ENCODE peak calls at places on chromosomes 11 and 22, in seven cellular contexts. Z is GM12878, N is SK-N-SH, X is H1, K is HCT116, A is HepG2, S is K562. E is an unnamed sample.

GRCh38 chr22:50398698-50399648 is 55.8 kb downstream of the PPP6R2 start:
- DNase-seq in Z (no peak), N (no peak), X (no peak), K (no peak), A (no peak), S (no peak), E (peak)

GRCh38 chr11:13368041-13368446 is 90.5 kb downstream of the BMAL1 start:
- DNase-seq in Z (no peak), N (no peak), X (no peak), K (no peak), A (peak), S (no peak), E (peak)

GRCh38 chr11:10743354-10744035 is 7.6 kb upstream of the CTR9 start:
- DNase-seq in Z (no peak), N (no peak), X (no peak), K (no peak), A (no peak), S (no peak), E (no peak)

GRCh38 chr22:45680932-45681700 is 9.5 kb downstream of the ATXN10 start:
- DNase-seq in Z (no peak), N (no peak), X (no peak), K (no peak), A (no peak), S (no peak), E (no peak)

GRCh38 chr11:84871116-84871515 is 756.0 kb downstream of the DLG2 start:
- DNase-seq in Z (no peak), N (no peak), X (no peak), K (no peak), A (no peak), S (no peak), E (no peak)

GRCh38 chr11:46308632-46309419 is 31.4 kb downstream of the CREB3L1 start:
- DNase-seq in Z (no peak), N (peak), X (peak), K (peak), A (peak), S (peak), E (peak)

GRCh38 chr11:12587333-12587997 is 86.8 kb upstream of the TEAD1 start:
- DNase-seq in Z (no peak), N (no peak), X (no peak), K (no peak), A (no peak), S (no peak), E (peak)

GRCh38 chr22:45934659-45935341 is 42.2 kb downstream of the WNT7B start:
- DNase-seq in Z (no peak), N (peak), X (no peak), K (peak), A (peak), S (no peak), E (no peak)

GRCh38 chr22:32331918-32332725 is 25.5 kb upstream of the RFPL3 start:
- DNase-seq in Z (no peak), N (no peak), X (no peak), K (no peak), A (no peak), S (no peak), E (no peak)

GRCh38 chr22:41478891-41479521 is 10.1 kb downstream of the ACO2 start:
- DNase-seq in Z (peak), N (no peak), X (no peak), K (no peak), A (no peak), S (no peak), E (no peak)

GRCh38 chr11:119316729-119317591 is at the start of gene MCAM:
- DNase-seq in Z (no peak), N (peak), X (no peak), K (no peak), A (peak), S (peak), E (no peak)

GRCh38 chr22:45336971-45337431 is 27.3 kb downstream of the FAM118A start:
- DNase-seq in Z (no peak), N (no peak), X (no peak), K (no peak), A (no peak), S (no peak), E (no peak)

GRCh38 chr11:119484741-119485605 is 62.0 kb upstream of the THY1 start:
- DNase-seq in Z (no peak), N (no peak), X (no peak), K (no peak), A (no peak), S (peak), E (no peak)

GRCh38 chr22:19143967-19144400 is 467 bp downstream of the ESS2 start:
- DNase-seq in Z (no peak), N (no peak), X (no peak), K (no peak), A (no peak), S (peak), E (no peak)

GRCh38 chr22:38986629-38987028 is 4.5 kb downstream of the APOBEC3B start:
- DNase-seq in Z (no peak), N (no peak), X (no peak), K (no peak), A (no peak), S (no peak), E (no peak)

GRCh38 chr22:38987171-38987895 is 5.2 kb downstream of the APOBEC3B start:
- DNase-seq in Z (no peak), N (no peak), X (no peak), K (no peak), A (no peak), S (no peak), E (no peak)

GRCh38 chr22:38984224-38984623 is 2.1 kb downstream of the APOBEC3B start:
- DNase-seq in Z (no peak), N (no peak), X (no peak), K (no peak), A (no peak), S (no peak), E (no peak)

DNA sequence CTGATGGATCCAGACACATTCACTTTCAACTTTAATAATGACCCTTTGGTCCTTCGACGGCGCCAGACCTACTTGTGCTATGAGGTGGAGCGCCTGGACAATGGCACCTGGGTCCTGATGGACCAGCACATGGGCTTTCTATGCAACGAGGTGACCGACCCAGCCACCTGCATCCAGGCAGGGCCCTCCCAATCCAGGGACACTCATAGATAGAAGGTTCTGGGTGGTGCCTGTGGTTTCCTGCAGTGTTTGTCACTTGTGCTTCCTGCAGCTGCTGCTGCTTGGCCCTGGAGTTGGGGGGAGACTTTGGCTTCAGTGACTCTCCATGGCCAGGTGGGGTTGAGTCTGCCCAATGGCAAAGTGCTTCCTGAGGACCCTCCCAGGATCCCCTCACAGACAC is 7.3 kb downstream of the APOBEC3B start:
- DNase-seq in Z (no peak), N (no peak), X (no peak), K (no peak), A (no peak), S (no peak), E (no peak)
- TF ChIP-seq JUND in Z (no peak), N (no peak), X (no peak), K (no peak), A (no peak), S (no peak), E (no peak)

DNA sequence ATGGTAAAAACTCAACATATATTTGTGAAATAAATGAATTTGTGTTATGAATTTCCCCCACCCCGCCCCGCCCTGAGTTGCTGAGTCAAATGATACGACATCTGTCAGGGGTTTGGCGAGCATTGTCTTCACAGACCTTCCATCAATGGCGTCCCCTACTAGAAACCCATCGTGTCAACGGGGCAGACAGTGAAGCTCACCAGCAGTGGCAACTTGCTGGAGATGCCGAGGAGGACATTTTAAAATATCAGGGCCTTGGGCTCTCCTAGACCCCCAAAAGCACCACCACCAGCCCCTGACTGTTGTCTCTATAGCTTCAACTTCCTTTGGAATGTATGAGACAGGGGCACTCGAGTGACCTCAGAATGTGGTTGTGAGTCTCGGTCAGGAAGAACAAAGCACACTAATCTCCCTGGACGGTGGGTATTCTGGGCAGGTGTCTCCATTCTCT is 776 bp upstream of the NXF1 start:
- DNase-seq in Z (no peak), N (peak), X (no peak), K (no peak), A (no peak), S (peak), E (no peak)
- TF ChIP-seq JUND in Z (no peak), N (no peak), X (no peak), K (no peak), A (no peak), S (no peak), E (no peak)

GRCh38 chr11:8566613-8567210 is 27.3 kb downstream of the STK33 start:
- DNase-seq in Z (peak), N (peak), X (no peak), K (peak), A (peak), S (peak), E (peak)
- TF ChIP-seq JUND in Z (no peak), N (no peak), X (no peak), K (no peak), A (no peak), S (no peak), E (no peak)

DNA sequence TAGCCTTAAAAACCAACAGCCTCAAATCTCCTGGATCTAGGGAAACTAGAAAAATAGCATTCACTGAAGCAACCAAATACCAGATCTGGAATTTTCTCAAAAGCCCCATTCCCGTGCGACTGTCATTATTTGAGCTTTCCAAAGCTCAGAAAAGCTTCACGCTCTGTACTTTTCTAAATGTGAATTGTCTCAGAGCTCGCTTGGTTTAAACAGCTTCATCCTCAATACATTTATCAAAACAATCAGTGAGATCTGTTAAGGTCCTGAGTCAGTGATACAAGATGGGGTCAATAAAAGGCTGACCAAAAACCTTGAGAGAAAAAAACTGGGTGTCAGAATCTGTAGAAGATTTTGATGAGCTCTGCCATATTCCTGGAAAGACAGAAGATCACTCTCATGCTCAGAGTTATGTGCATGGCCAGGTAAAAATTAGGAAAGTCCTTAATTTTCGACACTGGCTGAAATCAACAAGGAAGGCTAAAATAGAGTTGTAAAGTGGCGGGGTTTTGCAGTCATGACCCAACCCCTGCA is 60.2 kb upstream of the VPREB1 start:
- DNase-seq in Z (no peak), N (no peak), X (no peak), K (no peak), A (no peak), S (no peak), E (no peak)
- TF ChIP-seq JUND in Z (no peak), N (no peak), X (no peak), K (no peak), A (no peak), S (no peak), E (no peak)

DNA sequence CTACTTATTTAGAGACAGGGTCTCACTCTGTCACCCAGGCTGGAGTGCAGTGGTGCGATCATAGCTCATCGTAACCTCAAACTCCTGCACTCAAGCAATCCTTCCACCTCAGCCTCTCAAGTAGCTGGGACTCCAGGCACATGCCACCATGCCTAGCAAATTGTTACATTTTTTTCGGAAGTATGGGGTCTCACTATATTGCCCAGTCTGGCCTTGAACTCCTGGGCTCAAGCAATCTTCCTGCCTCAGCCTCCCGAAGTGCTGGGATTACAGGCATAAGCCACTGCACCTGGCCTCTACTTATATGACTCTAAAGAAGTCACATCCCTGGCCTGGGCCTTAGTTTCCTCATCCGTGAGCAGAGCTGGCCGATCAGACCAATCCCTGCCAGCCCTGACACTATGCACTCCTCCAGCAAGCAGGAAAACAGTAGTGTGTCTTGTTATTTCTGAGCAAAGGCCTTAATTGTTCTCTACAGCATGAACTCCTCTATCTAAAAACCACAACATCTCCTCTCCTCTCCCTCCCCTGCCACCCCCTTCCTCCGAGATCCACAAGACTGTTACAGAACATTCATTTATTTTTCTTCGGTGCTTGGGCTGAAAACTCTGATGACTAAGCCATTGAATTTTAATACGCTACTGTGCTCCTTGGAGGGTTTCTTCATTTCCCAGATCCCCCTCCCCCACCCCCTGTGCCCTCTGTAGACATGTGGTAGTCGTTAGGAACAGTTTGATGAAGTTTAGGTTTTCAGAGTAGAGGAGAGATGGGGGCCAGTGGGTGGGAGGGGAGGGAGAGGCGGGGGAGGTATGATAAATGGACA is 91.5 kb downstream of the ABTB2 start:
- DNase-seq in Z (no peak), N (no peak), X (no peak), K (no peak), A (no peak), S (no peak), E (no peak)
- TF ChIP-seq JUND in Z (no peak), N (peak), X (no peak), K (no peak), A (no peak), S (no peak), E (no peak)

DNA sequence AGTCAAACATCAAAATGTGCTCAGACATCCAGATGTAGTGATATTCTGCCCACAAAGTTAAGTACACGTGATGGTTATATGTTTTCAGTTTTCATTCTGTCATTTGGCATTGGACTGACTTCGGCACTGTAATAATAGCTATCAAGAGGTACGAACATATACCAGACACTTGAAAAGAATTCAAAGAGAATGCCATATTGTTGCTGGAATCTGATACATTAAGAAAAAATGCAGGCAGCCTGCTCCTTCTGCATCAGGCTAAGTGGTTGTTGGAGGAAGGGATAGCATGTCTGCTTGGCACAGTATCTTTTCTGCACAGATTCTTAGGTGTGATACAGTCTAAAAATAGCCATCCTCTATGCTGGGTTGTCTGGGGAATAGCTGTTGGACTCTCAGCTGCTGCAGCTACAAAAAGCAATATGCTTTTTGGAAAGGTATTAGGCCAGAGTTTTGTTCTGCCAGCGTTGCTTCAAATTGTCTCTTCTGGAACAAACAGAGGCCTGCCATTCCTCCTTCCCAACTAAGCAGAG is 892.5 kb downstream of the TBC1D22A start:
- DNase-seq in Z (no peak), N (no peak), X (no peak), K (no peak), A (no peak), S (no peak), E (no peak)
- TF ChIP-seq JUND in Z (no peak), N (no peak), X (no peak), K (no peak), A (no peak), S (no peak), E (no peak)

DNA sequence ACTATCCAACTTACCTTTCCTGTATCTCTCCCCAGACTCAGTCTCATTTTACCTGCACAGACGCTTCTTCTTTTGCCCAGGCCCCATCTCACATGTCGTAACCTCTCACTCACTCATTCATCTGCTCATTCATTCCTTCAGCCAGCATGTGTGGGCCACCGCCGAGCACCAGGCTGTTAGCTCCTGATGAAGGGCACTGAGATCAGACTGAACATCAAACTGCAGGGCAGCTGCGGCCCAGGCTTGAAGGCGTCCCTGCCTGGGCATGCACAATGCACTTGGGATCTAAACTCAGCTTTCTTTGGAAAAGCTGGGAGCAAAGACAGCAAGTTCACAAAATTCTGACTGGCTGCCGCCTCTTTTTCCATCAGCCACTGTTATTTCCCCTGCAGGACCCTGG is 1456.3 kb downstream of the BRD1 start:
- DNase-seq in Z (no peak), N (no peak), X (no peak), K (no peak), A (no peak), S (no peak), E (no peak)
- TF ChIP-seq JUND in Z (no peak), N (no peak), X (no peak), K (no peak), A (no peak), S (no peak), E (no peak)

GRCh38 chr11:72430743-72431570 is 3.4 kb downstream of the CLPB start:
- DNase-seq in Z (no peak), N (peak), X (no peak), K (no peak), A (peak), S (peak), E (peak)
- TF ChIP-seq JUND in Z (no peak), N (no peak), X (no peak), K (no peak), A (no peak), S (no peak), E (no peak)